ENCODE peak calls at places on chromosome X, in six cellular contexts. Q is left lung, K is lower lobe of right lung, S is A549, D is gastrocnemius medialis, E is adipocyte. I is an unnamed sample.
A peak's percentile ranks its signal among the peaks of the same experiment; 100 is the strongest.

GRCh38 chrX:23919706-23920320 is 12.0 kb downstream of the CXorf58 start:
- DNase-seq in Q (no peak), S (no peak), D (no peak), K (no peak), E (no peak), I (no peak)

GRCh38 chrX:30673405-30673804 is 20.2 kb downstream of the GK start:
- DNase-seq in Q (no peak), D (no peak), S (no peak), K (no peak), E (no peak), I (no peak)

GRCh38 chrX:124033821-124034220 is 72.3 kb downstream of the STAG2 start:
- DNase-seq in D (no peak), K (no peak), Q (no peak), E (peak; percentile 28), S (no peak), I (no peak)

GRCh38 chrX:81316163-81316562 is 114.3 kb downstream of the SH3BGRL start:
- DNase-seq in D (no peak), S (no peak), Q (no peak), K (no peak), E (peak; percentile 28), I (no peak)

GRCh38 chrX:10518073-10518472 is 102.3 kb downstream of the MID1 start:
- DNase-seq in K (no peak), Q (no peak), D (no peak), S (no peak), E (no peak), I (no peak)

GRCh38 chrX:155071694-155072215 is 447 bp downstream of the BRCC3 start:
- DNase-seq in Q (peak; percentile 76), D (no peak), E (peak; percentile 17), S (no peak), K (no peak), I (peak; percentile 33)

GRCh38 chrX:46173159-46173558 is 372.1 kb downstream of the ZNF674 start:
- DNase-seq in D (no peak), E (no peak), S (no peak), K (no peak), Q (no peak), I (no peak)

GRCh38 chrX:112043997-112044396 is 38.6 kb downstream of the TRPC5 start:
- DNase-seq in Q (no peak), K (no peak), S (no peak), E (peak; percentile 12), D (no peak), I (no peak)

GRCh38 chrX:40960041-40960440 is 125.2 kb upstream of the USP9X start:
- DNase-seq in S (no peak), D (no peak), K (no peak), E (peak; percentile 71), Q (no peak), I (no peak)

GRCh38 chrX:332916-333610 is 14.5 kb upstream of the GTPBP6 start:
- DNase-seq in D (no peak), S (no peak), E (no peak), K (peak; percentile 43), Q (peak; percentile 67), I (no peak)

GRCh38 chrX:111353810-111354209 is 58.2 kb downstream of the DCX start:
- DNase-seq in K (no peak), D (no peak), Q (no peak), S (no peak), E (no peak), I (no peak)

GRCh38 chrX:24314019-24314635 is at the start of gene SUPT20HL2:
- DNase-seq in E (no peak), D (no peak), K (no peak), Q (no peak), S (no peak), I (no peak)

GRCh38 chrX:14026121-14026520 is 3.6 kb downstream of the GEMIN8 start:
- DNase-seq in D (no peak), K (no peak), Q (no peak), S (no peak), E (no peak), I (no peak)

GRCh38 chrX:71618303-71618721 is at the start of gene CXCR3:
- DNase-seq in S (no peak), Q (peak; percentile 61), E (no peak), D (no peak), K (peak; percentile 54), I (no peak)

GRCh38 chrX:41559235-41559634 is 112.1 kb downstream of the NYX start:
- DNase-seq in K (no peak), E (no peak), S (no peak), Q (no peak), D (no peak), I (no peak)

GRCh38 chrX:38192007-38192625 is 28.6 kb downstream of the SRPX start:
- DNase-seq in Q (no peak), E (peak; percentile 44), K (no peak), S (no peak), D (no peak), I (no peak)

GRCh38 chrX:121642415-121642814 is 595.0 kb downstream of the GLUD2 start:
- DNase-seq in Q (no peak), D (no peak), S (no peak), K (no peak), E (peak; percentile 72), I (no peak)

GRCh38 chrX:151370906-151371305 is 26.1 kb upstream of the VMA21 start:
- DNase-seq in K (peak; percentile 46), D (no peak), Q (no peak), S (peak; percentile 13), E (no peak), I (no peak)

GRCh38 chrX:68829594-68830485 is 1.0 kb downstream of the EFNB1 start:
- DNase-seq in E (peak; percentile 65), Q (no peak), S (peak; percentile 14), D (no peak), K (peak; percentile 47), I (peak; percentile 28)

GRCh38 chrX:74179936-74180454 is 124.0 kb upstream of the ZCCHC13 start:
- DNase-seq in S (no peak), D (no peak), Q (no peak), K (no peak), E (no peak), I (no peak)

GRCh38 chrX:132489256-132490085 is 633 bp upstream of the MBNL3 start:
- DNase-seq in Q (peak; percentile 92), D (peak; percentile 28), K (peak; percentile 86), S (no peak), E (peak; percentile 73), I (peak; percentile 77)

GRCh38 chrX:134013092-134013497 is 27.7 kb upstream of the GPC3 start:
- DNase-seq in Q (no peak), D (no peak), K (no peak), E (peak; percentile 42), S (no peak), I (no peak)

GRCh38 chrX:129006491-129006890 is 516.8 kb downstream of the SMARCA1 start:
- DNase-seq in K (no peak), Q (no peak), E (no peak), S (no peak), D (no peak), I (no peak)

GRCh38 chrX:40268126-40268525 is 170.4 kb upstream of the BCOR start:
- DNase-seq in S (no peak), E (peak; percentile 57), D (no peak), K (no peak), Q (no peak), I (no peak)

GRCh38 chrX:64456828-64457227 is 61.6 kb upstream of the MTMR8 start:
- DNase-seq in K (no peak), S (no peak), D (no peak), E (no peak), Q (no peak), I (no peak)

GRCh38 chrX:152915541-152916241 is 17.8 kb downstream of the ZNF185 start:
- DNase-seq in E (peak; percentile 37), Q (no peak), S (peak; percentile 51), D (no peak), K (no peak), I (no peak)

GRCh38 chrX:107710617-107711391 is 64.8 kb downstream of the TSC22D3 start:
- DNase-seq in D (peak; percentile 47), E (peak; percentile 93), K (no peak), Q (no peak), S (peak; percentile 76), I (no peak)

GRCh38 chrX:67692246-67692645 is 148.4 kb downstream of the AR start:
- DNase-seq in Q (no peak), S (no peak), E (peak; percentile 29), D (no peak), K (no peak), I (no peak)

GRCh38 chrX:121579016-121579760 is 531.8 kb downstream of the GLUD2 start:
- DNase-seq in E (peak; percentile 52), Q (no peak), K (no peak), S (no peak), D (no peak), I (peak; percentile 26)

GRCh38 chrX:17773221-17773876 is 36.1 kb downstream of the SCML1 start:
- DNase-seq in E (no peak), Q (no peak), K (no peak), S (no peak), D (no peak), I (no peak)
- H3K4me1 ChIP-seq in E (no peaks in the 10 kb centered on the region), Q (no peaks in the 10 kb centered on the region), K (no peaks in the 10 kb centered on the region), S (no peaks in the 10 kb centered on the region), D (no peaks in the 10 kb centered on the region), I (no peaks in the 10 kb centered on the region)

GRCh38 chrX:2703991-2704369 is 12.9 kb downstream of the CD99 start:
- DNase-seq in E (no peak), D (peak; percentile 63), S (no peak), K (no peak), Q (no peak), I (peak; percentile 66)

GRCh38 chrX:2708016-2708415 is 16.9 kb downstream of the CD99 start:
- DNase-seq in Q (no peak), K (no peak), S (no peak), E (no peak), D (no peak), I (no peak)

GRCh38 chrX:2707334-2707760 is 16.3 kb downstream of the CD99 start:
- DNase-seq in K (no peak), E (peak; percentile 90), Q (no peak), S (peak; percentile 83), D (peak; percentile 68), I (peak; percentile 47)

GRCh38 chrX:2705461-2705860 is 14.4 kb downstream of the CD99 start:
- DNase-seq in S (no peak), Q (no peak), D (no peak), K (no peak), E (no peak), I (no peak)

GRCh38 chrX:2705036-2705435 is 13.9 kb downstream of the CD99 start:
- DNase-seq in D (peak; percentile 37), E (no peak), Q (no peak), S (no peak), K (no peak), I (no peak)
- H3K4me1 ChIP-seq in D (peaks cover 86% of the 10 kb centered on the region), E (peaks cover 53% of the 10 kb centered on the region), Q (peaks cover 96% of the 10 kb centered on the region), S (peaks cover 48% of the 10 kb centered on the region), K (peaks cover 84% of the 10 kb centered on the region), I (peaks cover 8% of the 10 kb centered on the region)

GRCh38 chrX:130085551-130085986 is 24.7 kb downstream of the ELF4 start:
- DNase-seq in E (no peak), Q (no peak), S (no peak), K (no peak), D (no peak), I (no peak)
- H3K4me1 ChIP-seq in E (peaks cover 20% of the 10 kb centered on the region), Q (peaks cover 87% of the 10 kb centered on the region), S (peaks cover 3% of the 10 kb centered on the region), K (peaks cover 49% of the 10 kb centered on the region), D (no peaks in the 10 kb centered on the region), I (no peaks in the 10 kb centered on the region)

DNA sequence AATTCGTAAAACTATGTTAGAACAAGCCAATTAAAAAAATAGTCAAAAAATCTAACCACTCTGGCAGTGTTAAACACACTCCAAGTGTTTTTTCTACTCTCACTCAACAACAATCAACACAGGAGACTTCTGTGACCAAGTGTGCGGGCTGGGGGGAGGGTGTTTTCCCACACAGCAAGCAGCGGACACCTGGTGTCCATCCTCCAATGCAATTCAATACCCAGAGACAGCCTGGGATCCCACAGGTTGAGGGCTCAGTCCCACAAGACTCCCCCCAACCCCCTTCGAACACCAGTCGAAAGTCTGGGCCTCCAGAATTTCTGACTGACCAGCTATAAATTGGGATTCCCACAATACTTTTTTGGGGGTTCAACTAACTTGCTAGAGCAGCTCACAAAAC is 8.3 kb upstream of the PIM2 start:
- DNase-seq in D (no peak), K (no peak), S (no peak), E (no peak), Q (no peak), I (no peak)
- H3K4me1 ChIP-seq in D (no peaks in the 10 kb centered on the region), K (no peaks in the 10 kb centered on the region), S (no peaks in the 10 kb centered on the region), E (no peaks in the 10 kb centered on the region), Q (no peaks in the 10 kb centered on the region), I (no peaks in the 10 kb centered on the region)